ENCODE peak calls at places on chromosomes 1 and 21, in four cellular contexts. One of them, this sample, is unnamed.

GRCh38 chr1:169679692-169680091 is 31.7 kb downstream of the SELL start:
- DNase-seq in iris pigment epithelial cell: no peak
- DNase-seq in ecto neural progenitor cell: no peak
- DNase-seq in heart left ventricle: no peak
- DNase-seq in this sample: no peak

GRCh38 chr1:74673351-74674111 is at the start of gene ERICH3:
- DNase-seq in iris pigment epithelial cell: no peak
- DNase-seq in heart left ventricle: no peak
- DNase-seq in ecto neural progenitor cell: no peak
- DNase-seq in this sample: peak

GRCh38 chr1:227357229-227358078 is 39.2 kb upstream of the CDC42BPA start:
- DNase-seq in ecto neural progenitor cell: peak
- DNase-seq in iris pigment epithelial cell: peak
- DNase-seq in heart left ventricle: peak
- DNase-seq in this sample: no peak

GRCh38 chr1:32997381-32997891 is 32.8 kb upstream of the RNF19B start:
- DNase-seq in ecto neural progenitor cell: no peak
- DNase-seq in heart left ventricle: no peak
- DNase-seq in iris pigment epithelial cell: peak
- DNase-seq in this sample: no peak

GRCh38 chr1:55284856-55285255 is 69.7 kb upstream of the USP24 start:
- DNase-seq in heart left ventricle: no peak
- DNase-seq in ecto neural progenitor cell: no peak
- DNase-seq in iris pigment epithelial cell: peak
- DNase-seq in this sample: peak

GRCh38 chr1:162279099-162279498 is 97.6 kb downstream of the SPATA46 start:
- DNase-seq in iris pigment epithelial cell: no peak
- DNase-seq in ecto neural progenitor cell: no peak
- DNase-seq in heart left ventricle: peak
- DNase-seq in this sample: peak

GRCh38 chr1:226092955-226093354 is 30.4 kb downstream of the H3-3A start:
- DNase-seq in iris pigment epithelial cell: peak
- DNase-seq in ecto neural progenitor cell: no peak
- DNase-seq in heart left ventricle: no peak
- DNase-seq in this sample: no peak

GRCh38 chr1:28449904-28450303 is 55.9 kb upstream of the RCC1 start:
- DNase-seq in iris pigment epithelial cell: no peak
- DNase-seq in ecto neural progenitor cell: no peak
- DNase-seq in heart left ventricle: no peak
- DNase-seq in this sample: no peak

GRCh38 chr1:17162941-17163340 is 42.0 kb upstream of the PADI1 start:
- DNase-seq in ecto neural progenitor cell: no peak
- DNase-seq in heart left ventricle: no peak
- DNase-seq in iris pigment epithelial cell: no peak
- DNase-seq in this sample: no peak

GRCh38 chr21:26055841-26056264 is 114.7 kb downstream of the APP start:
- DNase-seq in heart left ventricle: no peak
- DNase-seq in ecto neural progenitor cell: no peak
- DNase-seq in iris pigment epithelial cell: no peak
- DNase-seq in this sample: no peak

GRCh38 chr21:41185802-41186201 is 17.8 kb downstream of the BACE2 start:
- DNase-seq in ecto neural progenitor cell: no peak
- DNase-seq in heart left ventricle: no peak
- DNase-seq in iris pigment epithelial cell: no peak
- DNase-seq in this sample: no peak

GRCh38 chr1:161197560-161198205 is 1.2 kb downstream of the ADAMTS4 start:
- DNase-seq in heart left ventricle: no peak
- DNase-seq in ecto neural progenitor cell: no peak
- DNase-seq in iris pigment epithelial cell: no peak
- DNase-seq in this sample: no peak

GRCh38 chr1:85452859-85453430 is 12.0 kb downstream of the DDAH1 start:
- DNase-seq in iris pigment epithelial cell: no peak
- DNase-seq in ecto neural progenitor cell: no peak
- DNase-seq in heart left ventricle: no peak
- DNase-seq in this sample: no peak

GRCh38 chr1:33119532-33120217 is 38.7 kb downstream of the AZIN2 start:
- DNase-seq in heart left ventricle: no peak
- DNase-seq in ecto neural progenitor cell: no peak
- DNase-seq in iris pigment epithelial cell: peak
- DNase-seq in this sample: no peak

GRCh38 chr1:165581926-165582325 is 38.1 kb downstream of the LRRC52 start:
- DNase-seq in iris pigment epithelial cell: no peak
- DNase-seq in heart left ventricle: no peak
- DNase-seq in ecto neural progenitor cell: no peak
- DNase-seq in this sample: no peak

GRCh38 chr1:9721606-9722377 is 70.3 kb downstream of the PIK3CD start:
- DNase-seq in heart left ventricle: no peak
- DNase-seq in iris pigment epithelial cell: no peak
- DNase-seq in ecto neural progenitor cell: peak
- DNase-seq in this sample: no peak

GRCh38 chr21:45310446-45310845 is 22.8 kb upstream of the POFUT2 start:
- DNase-seq in iris pigment epithelial cell: no peak
- DNase-seq in heart left ventricle: no peak
- DNase-seq in ecto neural progenitor cell: no peak
- DNase-seq in this sample: no peak

GRCh38 chr1:15633756-15634420 is 16.6 kb downstream of the DDI2 start:
- DNase-seq in iris pigment epithelial cell: no peak
- DNase-seq in heart left ventricle: no peak
- DNase-seq in ecto neural progenitor cell: no peak
- DNase-seq in this sample: no peak

GRCh38 chr1:45304311-45305081 is 22.2 kb upstream of the HPDL start:
- DNase-seq in ecto neural progenitor cell: no peak
- DNase-seq in heart left ventricle: peak
- DNase-seq in iris pigment epithelial cell: peak
- DNase-seq in this sample: peak

GRCh38 chr1:1260843-1261560 is 12.7 kb downstream of the UBE2J2 start:
- DNase-seq in heart left ventricle: no peak
- DNase-seq in iris pigment epithelial cell: no peak
- DNase-seq in ecto neural progenitor cell: no peak
- DNase-seq in this sample: no peak

GRCh38 chr1:31483012-31483946 is 70.3 kb downstream of the SERINC2 start:
- DNase-seq in ecto neural progenitor cell: no peak
- DNase-seq in iris pigment epithelial cell: peak
- DNase-seq in heart left ventricle: peak
- DNase-seq in this sample: peak

GRCh38 chr1:47225430-47226100 is 6.5 kb downstream of the TAL1 start:
- DNase-seq in iris pigment epithelial cell: no peak
- DNase-seq in ecto neural progenitor cell: peak
- DNase-seq in heart left ventricle: no peak
- DNase-seq in this sample: peak

This sample was measured in NCI-H1417.